ENCODE peak calls at places on chromosomes 1 and 21, in nine cellular contexts. V is nucleus accumbens; P is COR-L47; G is activated T-helper 1 cell treated with Interleukin-2 at 50 U/mL for 16 hours; L is cardiac fibroblast; E is naive thymus-derived CD4-positive, alpha-beta T cell; D is T follicular helper cell; H is Right ventricle myocardium superior; M is CD14-positive monocyte. X is an unnamed sample.

GRCh38 chr1:114314098-114314497 is 160.4 kb upstream of the SYT6 start:
- DNase-seq in V (no peak), P (no peak), G (no peak), L (peak), E (no peak), D (no peak), H (no peak), M (no peak), X (no peak)

GRCh38 chr1:234901491-234902049 is 227.1 kb downstream of the TOMM20 start:
- DNase-seq in V (no peak), P (no peak), G (no peak), L (no peak), E (no peak), D (no peak), H (no peak), M (no peak), X (no peak)

GRCh38 chr1:25700124-25700523 is 83.5 kb downstream of the MAN1C1 start:
- DNase-seq in V (no peak), P (no peak), G (no peak), L (peak), E (no peak), D (no peak), H (peak), M (no peak), X (no peak)

GRCh38 chr1:15212216-15212988 is 34.6 kb upstream of the FHAD1 start:
- DNase-seq in V (no peak), P (no peak), G (no peak), L (no peak), E (no peak), D (no peak), H (no peak), M (no peak), X (no peak)

GRCh38 chr1:2382621-2383361 is 8.6 kb downstream of the MORN1 start:
- DNase-seq in V (no peak), P (peak), G (no peak), L (peak), E (no peak), D (no peak), H (peak), M (peak), X (no peak)

GRCh38 chr1:9413143-9413876 is 120.6 kb downstream of the SPSB1 start:
- DNase-seq in V (no peak), P (no peak), G (no peak), L (peak), E (no peak), D (no peak), H (peak), M (no peak), X (no peak)

GRCh38 chr1:212958175-212958574 is 7.8 kb downstream of the VASH2 start:
- DNase-seq in V (no peak), P (no peak), G (no peak), L (peak), E (no peak), D (no peak), H (no peak), M (no peak), X (no peak)

GRCh38 chr1:242842094-242842493 is 317.6 kb upstream of the PLD5 start:
- DNase-seq in V (no peak), P (no peak), G (no peak), L (no peak), E (no peak), D (no peak), H (no peak), M (no peak), X (no peak)

GRCh38 chr1:110421159-110421777 is 13.8 kb upstream of the LAMTOR5 start:
- DNase-seq in V (no peak), P (no peak), G (no peak), L (peak), E (no peak), D (no peak), H (no peak), M (peak), X (no peak)

GRCh38 chr21:31538821-31539220 is 120.7 kb upstream of the SOD1 start:
- DNase-seq in V (no peak), P (no peak), G (no peak), L (no peak), E (no peak), D (no peak), H (no peak), M (no peak), X (no peak)

GRCh38 chr1:87968259-87968955 is 639.7 kb downstream of the LMO4 start:
- DNase-seq in V (no peak), P (no peak), G (no peak), L (peak), E (no peak), D (no peak), H (peak), M (no peak), X (no peak)

GRCh38 chr1:230077436-230078221 is 10.6 kb downstream of the GALNT2 start:
- DNase-seq in V (no peak), P (no peak), G (no peak), L (peak), E (no peak), D (no peak), H (no peak), M (no peak), X (no peak)

GRCh38 chr1:85128296-85128695 is 72.5 kb downstream of the SYDE2 start:
- DNase-seq in V (no peak), P (no peak), G (no peak), L (peak), E (no peak), D (no peak), H (no peak), M (no peak), X (no peak)

GRCh38 chr1:114270255-114271117 is 116.8 kb upstream of the SYT6 start:
- DNase-seq in V (no peak), P (no peak), G (no peak), L (no peak), E (no peak), D (no peak), H (no peak), M (no peak), X (no peak)

GRCh38 chr1:162135271-162135775 is 65.8 kb downstream of the NOS1AP start:
- DNase-seq in V (no peak), P (no peak), G (no peak), L (no peak), E (no peak), D (no peak), H (no peak), M (no peak), X (no peak)

GRCh38 chr1:149844096-149844495 is 55.3 kb upstream of the BOLA1 start:
- DNase-seq in V (no peak), P (no peak), G (no peak), L (peak), E (peak), D (no peak), H (no peak), M (peak), X (no peak)

GRCh38 chr1:64750092-64750491 is 5.2 kb downstream of the RAVER2 start:
- DNase-seq in V (no peak), P (no peak), G (no peak), L (no peak), E (no peak), D (no peak), H (no peak), M (no peak), X (no peak)

X was measured in T-helper 17 cell.